ENCODE peak calls at places on chromosomes 11 and 22, in ten cellular contexts. D, X, U, Y, G, K, P, J, Q and E are unnamed samples.

GRCh38 chr22:33000342-33001280 is 57.6 kb downstream of the SYN3 start:
- DNase-seq in D (peak), X (no peak), U (peak), Y (peak), G (no peak), K (peak), P (peak), J (peak), Q (peak), E (peak)

GRCh38 chr11:7020183-7020917 is at the start of the genes NLRP14 and ZNF214:
- DNase-seq in D (no peak), X (no peak), U (peak), Y (peak), G (no peak), K (peak), P (peak), J (peak), Q (peak), E (peak)

GRCh38 chr11:128733440-128734115 is 39.7 kb downstream of the FLI1 start:
- DNase-seq in D (peak), X (no peak), U (peak), Y (no peak), G (no peak), K (no peak), P (peak), J (peak), Q (peak), E (peak)

GRCh38 chr11:85823816-85824215 is 12.9 kb upstream of the SYTL2 start:
- DNase-seq in D (no peak), X (peak), U (no peak), Y (no peak), G (no peak), K (no peak), P (no peak), J (no peak), Q (no peak), E (no peak)

GRCh38 chr11:19919050-19919561 is 206.5 kb downstream of the NAV2 start:
- DNase-seq in D (no peak), X (no peak), U (no peak), Y (no peak), G (no peak), K (peak), P (peak), J (peak), Q (no peak), E (no peak)

GRCh38 chr22:38570841-38571364 is 920 bp upstream of the DMC1 start:
- DNase-seq in D (peak), X (peak), U (peak), Y (peak), G (no peak), K (peak), P (peak), J (peak), Q (peak), E (peak)

GRCh38 chr22:27382947-27383346 is 418.6 kb downstream of the MN1 start:
- DNase-seq in D (no peak), X (no peak), U (no peak), Y (no peak), G (no peak), K (no peak), P (no peak), J (no peak), Q (no peak), E (no peak)

GRCh38 chr22:41367039-41367679 is 14.6 kb upstream of the TEF start:
- DNase-seq in D (peak), X (no peak), U (peak), Y (peak), G (peak), K (peak), P (peak), J (peak), Q (no peak), E (peak)

GRCh38 chr11:110531056-110531756 is 101.5 kb downstream of the FDX1 start:
- DNase-seq in D (no peak), X (no peak), U (no peak), Y (no peak), G (no peak), K (no peak), P (no peak), J (no peak), Q (no peak), E (no peak)

GRCh38 chr22:44741929-44742328 is 10.4 kb upstream of the ARHGAP8 start:
- DNase-seq in D (no peak), X (no peak), U (no peak), Y (no peak), G (no peak), K (no peak), P (no peak), J (no peak), Q (no peak), E (no peak)

GRCh38 chr11:134331565-134332188 is at the start of gene GLB1L2:
- DNase-seq in D (peak), X (peak), U (peak), Y (peak), G (peak), K (no peak), P (no peak), J (peak), Q (peak), E (peak)

GRCh38 chr22:18927020-18927419 is 9.1 kb downstream of the PRODH start:
- DNase-seq in D (no peak), X (no peak), U (no peak), Y (no peak), G (no peak), K (no peak), P (no peak), J (no peak), Q (no peak), E (no peak)

GRCh38 chr11:22875869-22876473 is 15.7 kb upstream of the CCDC179 start:
- DNase-seq in D (peak), X (peak), U (peak), Y (peak), G (peak), K (peak), P (peak), J (peak), Q (peak), E (peak)